ENCODE peak calls at places on chromosomes 4 and X, in four cellular contexts. One of them, this sample, is unnamed.
A peak's percentile ranks its signal among the peaks of the same experiment; 100 is the strongest.

GRCh38 chrX:70825366-70825765 is 83.1 kb downstream of the TEX11 start:
- DNase-seq in nephron progenitor cell: no peak
- DNase-seq in effector CD4-positive, alpha-beta T cell: no peak
- DNase-seq in stimulated activated CD8-positive, alpha-beta memory T cell treated with anti-CD3 and anti-CD28 coated beads, Interleukin-7, amount 100 ng/mL, for 24 hours: no peak
- DNase-seq in this sample: no peak

GRCh38 chr4:5863461-5864113 is 29.3 kb downstream of the CRMP1 start:
- DNase-seq in nephron progenitor cell: no peak
- DNase-seq in stimulated activated CD8-positive, alpha-beta memory T cell treated with anti-CD3 and anti-CD28 coated beads, Interleukin-7, amount 100 ng/mL, for 24 hours: peak; percentile 32
- DNase-seq in effector CD4-positive, alpha-beta T cell: no peak
- DNase-seq in this sample: no peak

GRCh38 chr4:183352546-183352945 is 30.3 kb upstream of the CLDN24 start:
- DNase-seq in stimulated activated CD8-positive, alpha-beta memory T cell treated with anti-CD3 and anti-CD28 coated beads, Interleukin-7, amount 100 ng/mL, for 24 hours: no peak
- DNase-seq in effector CD4-positive, alpha-beta T cell: no peak
- DNase-seq in nephron progenitor cell: no peak
- DNase-seq in this sample: no peak

GRCh38 chr4:52823478-52824092 is 38.5 kb upstream of the RASL11B start:
- DNase-seq in nephron progenitor cell: no peak
- DNase-seq in stimulated activated CD8-positive, alpha-beta memory T cell treated with anti-CD3 and anti-CD28 coated beads, Interleukin-7, amount 100 ng/mL, for 24 hours: no peak
- DNase-seq in effector CD4-positive, alpha-beta T cell: no peak
- DNase-seq in this sample: no peak

GRCh38 chr4:8690216-8690786 is 97.7 kb downstream of the CPZ start:
- DNase-seq in stimulated activated CD8-positive, alpha-beta memory T cell treated with anti-CD3 and anti-CD28 coated beads, Interleukin-7, amount 100 ng/mL, for 24 hours: no peak
- DNase-seq in nephron progenitor cell: no peak
- DNase-seq in effector CD4-positive, alpha-beta T cell: no peak
- DNase-seq in this sample: no peak

GRCh38 chrX:66019310-66019652 is 20.6 kb downstream of the VSIG4 start:
- DNase-seq in effector CD4-positive, alpha-beta T cell: no peak
- DNase-seq in nephron progenitor cell: no peak
- DNase-seq in stimulated activated CD8-positive, alpha-beta memory T cell treated with anti-CD3 and anti-CD28 coated beads, Interleukin-7, amount 100 ng/mL, for 24 hours: no peak
- DNase-seq in this sample: no peak

GRCh38 chrX:42585842-42586621 is 191.9 kb downstream of the PPP1R2C start:
- DNase-seq in nephron progenitor cell: no peak
- DNase-seq in effector CD4-positive, alpha-beta T cell: no peak
- DNase-seq in stimulated activated CD8-positive, alpha-beta memory T cell treated with anti-CD3 and anti-CD28 coated beads, Interleukin-7, amount 100 ng/mL, for 24 hours: no peak
- DNase-seq in this sample: no peak

GRCh38 chr4:47654972-47655693 is 170.1 kb downstream of the ATP10D start:
- DNase-seq in effector CD4-positive, alpha-beta T cell: no peak
- DNase-seq in stimulated activated CD8-positive, alpha-beta memory T cell treated with anti-CD3 and anti-CD28 coated beads, Interleukin-7, amount 100 ng/mL, for 24 hours: no peak
- DNase-seq in nephron progenitor cell: no peak
- DNase-seq in this sample: no peak

GRCh38 chr4:742096-742741 is 36.6 kb downstream of the PCGF3 start:
- DNase-seq in stimulated activated CD8-positive, alpha-beta memory T cell treated with anti-CD3 and anti-CD28 coated beads, Interleukin-7, amount 100 ng/mL, for 24 hours: no peak
- DNase-seq in nephron progenitor cell: no peak
- DNase-seq in effector CD4-positive, alpha-beta T cell: no peak
- DNase-seq in this sample: no peak

GRCh38 chr4:8287606-8288280 is 18.2 kb downstream of the HTRA3 start:
- DNase-seq in effector CD4-positive, alpha-beta T cell: no peak
- DNase-seq in stimulated activated CD8-positive, alpha-beta memory T cell treated with anti-CD3 and anti-CD28 coated beads, Interleukin-7, amount 100 ng/mL, for 24 hours: no peak
- DNase-seq in nephron progenitor cell: no peak
- DNase-seq in this sample: no peak

GRCh38 chrX:112705726-112706125 is 26.0 kb upstream of the LHFPL1 start:
- DNase-seq in nephron progenitor cell: no peak
- DNase-seq in stimulated activated CD8-positive, alpha-beta memory T cell treated with anti-CD3 and anti-CD28 coated beads, Interleukin-7, amount 100 ng/mL, for 24 hours: no peak
- DNase-seq in effector CD4-positive, alpha-beta T cell: no peak
- DNase-seq in this sample: no peak

GRCh38 chrX:42732506-42732905 is 45.5 kb downstream of the PPP1R2C start:
- DNase-seq in stimulated activated CD8-positive, alpha-beta memory T cell treated with anti-CD3 and anti-CD28 coated beads, Interleukin-7, amount 100 ng/mL, for 24 hours: no peak
- DNase-seq in nephron progenitor cell: no peak
- DNase-seq in effector CD4-positive, alpha-beta T cell: no peak
- DNase-seq in this sample: no peak

GRCh38 chrX:39144965-39145364 is 343.7 kb downstream of the MID1IP1 start:
- DNase-seq in effector CD4-positive, alpha-beta T cell: no peak
- DNase-seq in nephron progenitor cell: no peak
- DNase-seq in stimulated activated CD8-positive, alpha-beta memory T cell treated with anti-CD3 and anti-CD28 coated beads, Interleukin-7, amount 100 ng/mL, for 24 hours: no peak
- DNase-seq in this sample: no peak

GRCh38 chr4:183100827-183101226 is 1.8 kb downstream of the WWC2 start:
- DNase-seq in stimulated activated CD8-positive, alpha-beta memory T cell treated with anti-CD3 and anti-CD28 coated beads, Interleukin-7, amount 100 ng/mL, for 24 hours: no peak
- DNase-seq in nephron progenitor cell: no peak
- DNase-seq in effector CD4-positive, alpha-beta T cell: no peak
- DNase-seq in this sample: no peak

GRCh38 chr4:61628727-61629126 is 428.6 kb downstream of the ADGRL3 start:
- DNase-seq in stimulated activated CD8-positive, alpha-beta memory T cell treated with anti-CD3 and anti-CD28 coated beads, Interleukin-7, amount 100 ng/mL, for 24 hours: no peak
- DNase-seq in nephron progenitor cell: no peak
- DNase-seq in effector CD4-positive, alpha-beta T cell: no peak
- DNase-seq in this sample: no peak

GRCh38 chrX:42803320-42803719 is 25.4 kb upstream of the PPP1R2C start:
- DNase-seq in stimulated activated CD8-positive, alpha-beta memory T cell treated with anti-CD3 and anti-CD28 coated beads, Interleukin-7, amount 100 ng/mL, for 24 hours: no peak
- DNase-seq in nephron progenitor cell: no peak
- DNase-seq in effector CD4-positive, alpha-beta T cell: no peak
- DNase-seq in this sample: no peak

GRCh38 chr4:104352211-104352610 is 142.5 kb downstream of the CXXC4 start:
- DNase-seq in stimulated activated CD8-positive, alpha-beta memory T cell treated with anti-CD3 and anti-CD28 coated beads, Interleukin-7, amount 100 ng/mL, for 24 hours: no peak
- DNase-seq in effector CD4-positive, alpha-beta T cell: no peak
- DNase-seq in nephron progenitor cell: no peak
- DNase-seq in this sample: no peak

GRCh38 chrX:10233173-10233572 is 76.4 kb downstream of the CLCN4 start:
- DNase-seq in nephron progenitor cell: no peak
- DNase-seq in effector CD4-positive, alpha-beta T cell: no peak
- DNase-seq in stimulated activated CD8-positive, alpha-beta memory T cell treated with anti-CD3 and anti-CD28 coated beads, Interleukin-7, amount 100 ng/mL, for 24 hours: no peak
- DNase-seq in this sample: no peak

GRCh38 chrX:110341189-110342035 is 17.2 kb upstream of the RTL9 start:
- DNase-seq in nephron progenitor cell: no peak
- DNase-seq in stimulated activated CD8-positive, alpha-beta memory T cell treated with anti-CD3 and anti-CD28 coated beads, Interleukin-7, amount 100 ng/mL, for 24 hours: no peak
- DNase-seq in effector CD4-positive, alpha-beta T cell: no peak
- DNase-seq in this sample: no peak

GRCh38 chr4:147590249-147590920 is 26.8 kb upstream of the TMEM184C start:
- DNase-seq in stimulated activated CD8-positive, alpha-beta memory T cell treated with anti-CD3 and anti-CD28 coated beads, Interleukin-7, amount 100 ng/mL, for 24 hours: peak; percentile 14
- DNase-seq in nephron progenitor cell: peak; percentile 75
- DNase-seq in effector CD4-positive, alpha-beta T cell: peak; percentile 5
- DNase-seq in this sample: no peak

GRCh38 chr4:114386637-114387233 is 211.9 kb upstream of the UGT8 start:
- DNase-seq in nephron progenitor cell: peak; percentile 7
- DNase-seq in stimulated activated CD8-positive, alpha-beta memory T cell treated with anti-CD3 and anti-CD28 coated beads, Interleukin-7, amount 100 ng/mL, for 24 hours: no peak
- DNase-seq in effector CD4-positive, alpha-beta T cell: no peak
- DNase-seq in this sample: no peak

GRCh38 chr4:53840643-53841042 is 223.8 kb downstream of the CHIC2 start:
- DNase-seq in effector CD4-positive, alpha-beta T cell: no peak
- DNase-seq in stimulated activated CD8-positive, alpha-beta memory T cell treated with anti-CD3 and anti-CD28 coated beads, Interleukin-7, amount 100 ng/mL, for 24 hours: no peak
- DNase-seq in nephron progenitor cell: no peak
- DNase-seq in this sample: no peak

GRCh38 chr4:102390438-102390837 is 45.2 kb upstream of the SLC39A8 start:
- DNase-seq in nephron progenitor cell: no peak
- DNase-seq in effector CD4-positive, alpha-beta T cell: no peak
- DNase-seq in stimulated activated CD8-positive, alpha-beta memory T cell treated with anti-CD3 and anti-CD28 coated beads, Interleukin-7, amount 100 ng/mL, for 24 hours: no peak
- DNase-seq in this sample: no peak

GRCh38 chr4:103075435-103075893 is 1.1 kb downstream of the SLC9B2 start:
- DNase-seq in stimulated activated CD8-positive, alpha-beta memory T cell treated with anti-CD3 and anti-CD28 coated beads, Interleukin-7, amount 100 ng/mL, for 24 hours: no peak
- DNase-seq in nephron progenitor cell: no peak
- DNase-seq in effector CD4-positive, alpha-beta T cell: no peak
- DNase-seq in this sample: no peak

GRCh38 chrX:40097101-40097491 is 662 bp downstream of the BCOR start:
- DNase-seq in stimulated activated CD8-positive, alpha-beta memory T cell treated with anti-CD3 and anti-CD28 coated beads, Interleukin-7, amount 100 ng/mL, for 24 hours: no peak
- DNase-seq in nephron progenitor cell: no peak
- DNase-seq in effector CD4-positive, alpha-beta T cell: no peak
- DNase-seq in this sample: no peak

GRCh38 chrX:132948648-132949260 is 9.7 kb downstream of the HS6ST2 start:
- DNase-seq in nephron progenitor cell: peak; percentile 24
- DNase-seq in stimulated activated CD8-positive, alpha-beta memory T cell treated with anti-CD3 and anti-CD28 coated beads, Interleukin-7, amount 100 ng/mL, for 24 hours: no peak
- DNase-seq in effector CD4-positive, alpha-beta T cell: no peak
- DNase-seq in this sample: no peak

GRCh38 chr4:6008092-6008551 is 10.1 kb downstream of the C4orf50 start:
- DNase-seq in nephron progenitor cell: peak; percentile 44
- DNase-seq in effector CD4-positive, alpha-beta T cell: no peak
- DNase-seq in stimulated activated CD8-positive, alpha-beta memory T cell treated with anti-CD3 and anti-CD28 coated beads, Interleukin-7, amount 100 ng/mL, for 24 hours: no peak
- DNase-seq in this sample: no peak

GRCh38 chrX:16696956-16697355 is 15.5 kb downstream of the CTPS2 start:
- DNase-seq in effector CD4-positive, alpha-beta T cell: no peak
- DNase-seq in stimulated activated CD8-positive, alpha-beta memory T cell treated with anti-CD3 and anti-CD28 coated beads, Interleukin-7, amount 100 ng/mL, for 24 hours: no peak
- DNase-seq in nephron progenitor cell: no peak
- DNase-seq in this sample: no peak

GRCh38 chr4:154491731-154492249 is at the start of gene DCHS2:
- DNase-seq in nephron progenitor cell: peak; percentile 73
- DNase-seq in effector CD4-positive, alpha-beta T cell: no peak
- DNase-seq in stimulated activated CD8-positive, alpha-beta memory T cell treated with anti-CD3 and anti-CD28 coated beads, Interleukin-7, amount 100 ng/mL, for 24 hours: no peak
- DNase-seq in this sample: no peak

GRCh38 chr4:124686279-124686678 is 26.3 kb downstream of the ANKRD50 start:
- DNase-seq in effector CD4-positive, alpha-beta T cell: no peak
- DNase-seq in stimulated activated CD8-positive, alpha-beta memory T cell treated with anti-CD3 and anti-CD28 coated beads, Interleukin-7, amount 100 ng/mL, for 24 hours: no peak
- DNase-seq in nephron progenitor cell: no peak
- DNase-seq in this sample: no peak

GRCh38 chr4:7769936-7770674 is 169.6 kb downstream of the AFAP1 start:
- DNase-seq in nephron progenitor cell: no peak
- DNase-seq in effector CD4-positive, alpha-beta T cell: no peak
- DNase-seq in stimulated activated CD8-positive, alpha-beta memory T cell treated with anti-CD3 and anti-CD28 coated beads, Interleukin-7, amount 100 ng/mL, for 24 hours: no peak
- DNase-seq in this sample: no peak

GRCh38 chrX:68652327-68652930 is 5.0 kb downstream of the STARD8 start:
- DNase-seq in effector CD4-positive, alpha-beta T cell: no peak
- DNase-seq in stimulated activated CD8-positive, alpha-beta memory T cell treated with anti-CD3 and anti-CD28 coated beads, Interleukin-7, amount 100 ng/mL, for 24 hours: no peak
- DNase-seq in nephron progenitor cell: no peak
- DNase-seq in this sample: no peak

GRCh38 chr4:67704843-67705242 is 3.9 kb upstream of the UBA6 start:
- DNase-seq in effector CD4-positive, alpha-beta T cell: no peak
- DNase-seq in stimulated activated CD8-positive, alpha-beta memory T cell treated with anti-CD3 and anti-CD28 coated beads, Interleukin-7, amount 100 ng/mL, for 24 hours: no peak
- DNase-seq in nephron progenitor cell: no peak
- DNase-seq in this sample: no peak

GRCh38 chr4:76266627-76267026 is 15.1 kb downstream of the FAM47E start:
- DNase-seq in nephron progenitor cell: no peak
- DNase-seq in stimulated activated CD8-positive, alpha-beta memory T cell treated with anti-CD3 and anti-CD28 coated beads, Interleukin-7, amount 100 ng/mL, for 24 hours: no peak
- DNase-seq in effector CD4-positive, alpha-beta T cell: no peak
- DNase-seq in this sample: no peak

GRCh38 chr4:8676676-8677075 is 84.1 kb downstream of the CPZ start:
- DNase-seq in stimulated activated CD8-positive, alpha-beta memory T cell treated with anti-CD3 and anti-CD28 coated beads, Interleukin-7, amount 100 ng/mL, for 24 hours: no peak
- DNase-seq in nephron progenitor cell: no peak
- DNase-seq in effector CD4-positive, alpha-beta T cell: no peak
- DNase-seq in this sample: no peak